ENCODE peak calls at places on chromosomes 1 and 21, in ten cellular contexts. V, W, Y, R, I, P, Q, M, U and D are unnamed samples.

GRCh38 chr1:165289556-165289955 is 67.0 kb downstream of the LMX1A start:
- DNase-seq in V (no peak), W (no peak), Y (no peak), R (no peak), I (no peak), P (no peak), Q (no peak), M (no peak), U (no peak), D (no peak)

GRCh38 chr1:50023292-50024159 is at the start of gene AGBL4:
- DNase-seq in V (peak; percentile 16), W (peak; percentile 15), Y (peak; percentile 69), R (peak; percentile 61), I (no peak), P (no peak), Q (peak; percentile 11), M (no peak), U (no peak), D (no peak)

GRCh38 chr1:12147116-12147753 is 19.6 kb upstream of the TNFRSF1B start:
- DNase-seq in V (no peak), W (no peak), Y (no peak), R (no peak), I (no peak), P (no peak), Q (no peak), M (no peak), U (no peak), D (no peak)

GRCh38 chr1:6519935-6520621 is 28.6 kb upstream of the PLEKHG5 start:
- DNase-seq in V (no peak), W (no peak), Y (no peak), R (peak; percentile 56), I (no peak), P (peak; percentile 95), Q (peak; percentile 80), M (peak; percentile 46), U (no peak), D (peak; percentile 68)

GRCh38 chr1:197902454-197903195 is at the start of gene C1orf53:
- DNase-seq in V (peak; percentile 91), W (peak; percentile 86), Y (peak; percentile 88), R (peak; percentile 93), I (peak; percentile 78), P (peak; percentile 88), Q (peak; percentile 69), M (peak; percentile 61), U (peak; percentile 91), D (peak; percentile 63)

GRCh38 chr1:205693421-205693991 is 13.2 kb upstream of the SLC45A3 start:
- DNase-seq in V (no peak), W (no peak), Y (no peak), R (no peak), I (no peak), P (peak; percentile 60), Q (no peak), M (no peak), U (no peak), D (no peak)

GRCh38 chr1:222276062-222276461 is 271.8 kb downstream of the HHIPL2 start:
- DNase-seq in V (no peak), W (no peak), Y (no peak), R (no peak), I (no peak), P (no peak), Q (no peak), M (no peak), U (no peak), D (no peak)

GRCh38 chr21:41071410-41071809 is 96.5 kb upstream of the BACE2 start:
- DNase-seq in V (peak; percentile 4), W (no peak), Y (no peak), R (peak; percentile 29), I (no peak), P (peak; percentile 15), Q (no peak), M (no peak), U (peak; percentile 2), D (no peak)

GRCh38 chr1:154837034-154837678 is 32.9 kb downstream of the KCNN3 start:
- DNase-seq in V (no peak), W (peak; percentile 79), Y (no peak), R (peak; percentile 17), I (no peak), P (no peak), Q (no peak), M (no peak), U (no peak), D (no peak)

GRCh38 chr1:59290173-59290954 is 6.5 kb upstream of the FGGY start:
- DNase-seq in V (peak; percentile 68), W (no peak), Y (peak; percentile 41), R (peak; percentile 78), I (no peak), P (peak; percentile 81), Q (peak; percentile 83), M (no peak), U (peak; percentile 29), D (no peak)

GRCh38 chr1:218394416-218394815 is 49.3 kb downstream of the TGFB2 start:
- DNase-seq in V (no peak), W (no peak), Y (no peak), R (no peak), I (no peak), P (no peak), Q (no peak), M (no peak), U (no peak), D (no peak)

GRCh38 chr1:32684167-32684811 is 18.3 kb downstream of the SYNC start:
- DNase-seq in V (no peak), W (peak; percentile 68), Y (peak; percentile 50), R (no peak), I (no peak), P (no peak), Q (no peak), M (peak; percentile 55), U (no peak), D (peak; percentile 75)

GRCh38 chr1:168320805-168321577 is 40.3 kb downstream of the TBX19 start:
- DNase-seq in V (peak; percentile 61), W (peak; percentile 54), Y (no peak), R (peak; percentile 82), I (peak; percentile 62), P (no peak), Q (peak; percentile 92), M (peak; percentile 74), U (no peak), D (no peak)

GRCh38 chr1:2786329-2787162 is 14.9 kb downstream of the TTC34 start:
- DNase-seq in V (no peak), W (peak; percentile 16), Y (peak; percentile 64), R (peak; percentile 50), I (peak; percentile 52), P (peak; percentile 51), Q (no peak), M (no peak), U (peak; percentile 53), D (no peak)

DNA sequence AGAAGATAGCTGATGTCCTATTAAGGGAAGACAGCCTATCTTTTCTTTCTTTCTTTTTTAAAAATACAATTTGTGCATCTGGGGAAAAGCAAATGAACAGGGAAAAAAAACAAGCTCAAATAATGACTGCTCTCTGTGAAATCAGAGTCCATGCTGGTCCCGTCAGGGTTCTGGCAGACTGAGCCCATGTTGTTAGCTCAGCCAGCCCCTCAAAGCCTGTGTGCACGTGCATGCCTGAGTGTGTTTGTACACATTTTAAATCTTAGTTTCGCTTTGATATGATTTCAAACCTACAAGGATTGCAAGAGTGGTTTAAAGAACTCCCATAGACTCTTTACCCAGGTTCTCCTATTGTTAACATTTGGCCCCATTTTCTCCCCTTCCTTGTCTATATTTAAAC is 231.8 kb upstream of the GREM2 start:
- DNase-seq in V (no peak), W (no peak), Y (no peak), R (no peak), I (no peak), P (no peak), Q (no peak), M (no peak), U (no peak), D (no peak)
- H3K4me3 ChIP-seq in V (no peak overlapping the region), W (no peak overlapping the region), Y (no peak overlapping the region), R (no peak overlapping the region), I (no peak overlapping the region), P (no peak overlapping the region), Q (no peak overlapping the region), M (no peak overlapping the region), U (no peak overlapping the region), D (no peak overlapping the region)

DNA sequence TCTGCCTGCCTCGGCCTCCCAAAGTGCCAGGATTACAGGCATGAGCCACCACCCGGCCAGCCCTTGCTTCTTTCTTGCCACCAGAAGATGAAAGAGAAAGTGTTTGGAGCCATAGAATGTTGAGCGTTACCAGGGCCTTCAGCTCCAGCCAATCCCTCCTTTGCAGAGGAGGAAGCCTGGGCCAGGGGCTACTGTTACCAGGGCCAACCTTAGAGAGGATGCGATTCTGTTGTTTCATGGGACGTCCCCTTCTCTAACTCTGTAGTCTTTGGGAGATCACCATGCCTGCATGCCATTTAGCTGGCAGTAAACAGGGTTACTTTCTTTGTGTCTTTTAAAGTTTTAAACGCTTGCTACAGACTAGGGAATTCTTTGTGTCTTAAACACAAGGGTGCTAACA is 45.8 kb downstream of the CLDN14 start:
- DNase-seq in V (no peak), W (no peak), Y (no peak), R (no peak), I (no peak), P (no peak), Q (no peak), M (no peak), U (no peak), D (no peak)
- TF ChIP-seq CTCF in V (no peak), W (no peak), Y (no peak), R (no peak), I (no peak), P (no peak), Q (no peak), M (no peak), U (no peak), D (no peak)

DNA sequence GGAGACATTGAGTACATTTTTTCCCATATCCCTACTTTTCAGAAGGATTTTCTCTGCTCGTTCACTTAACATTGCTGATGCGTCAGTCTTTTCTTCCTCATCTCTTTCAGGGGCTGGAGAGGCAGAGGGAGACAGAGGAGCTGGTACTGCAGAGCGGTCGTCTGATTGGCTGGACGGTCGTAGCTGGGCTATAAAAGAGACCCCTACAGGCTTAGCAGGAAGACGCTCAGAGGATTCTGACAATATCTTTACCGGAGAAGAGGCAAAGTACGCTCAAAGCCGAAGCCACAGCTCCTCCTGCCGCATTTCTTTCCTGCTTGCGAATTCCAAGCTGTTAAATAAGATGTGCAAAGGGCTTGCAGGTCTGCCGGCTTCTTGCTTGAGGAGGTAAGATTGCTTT is at the start of gene RGS4:
- DNase-seq in V (peak; percentile 29), W (peak; percentile 68), Y (peak; percentile 18), R (peak; percentile 4), I (no peak), P (peak; percentile 14), Q (peak; percentile 59), M (peak; percentile 93), U (no peak), D (peak; percentile 92)
- H3K4me3 ChIP-seq in V (no peak within 1 kb of the TSS), W (peak within 1 kb of the TSS; percentile 16), Y (no peak within 1 kb of the TSS), R (no peak within 1 kb of the TSS), I (no peak within 1 kb of the TSS), P (no peak within 1 kb of the TSS), Q (no peak within 1 kb of the TSS), M (peak within 1 kb of the TSS; percentile 54), U (no peak within 1 kb of the TSS), D (peak within 1 kb of the TSS; percentile 46)

GRCh38 chr1:26089125-26089524 is 21.7 kb upstream of the TRIM63 start:
- DNase-seq in V (no peak), W (no peak), Y (no peak), R (no peak), I (no peak), P (no peak), Q (no peak), M (no peak), U (no peak), D (no peak)
- TF ChIP-seq CTCF in V (no peak), W (no peak), Y (no peak), R (no peak), I (no peak), P (no peak), Q (no peak), M (no peak), U (no peak), D (no peak)